ENCODE peak calls at places on chromosome 17, in nine cellular contexts. One of them, this sample, is unnamed.

GRCh38 chr17:31558748-31559646 is 167.5 kb downstream of the RAB11FIP4 start:
- DNase-seq in fibroblast of pulmonary artery: peak; percentile 79
- DNase-seq in endodermal cell: peak; percentile 92
- DNase-seq in fibroblast of villous mesenchyme: peak; percentile 84
- DNase-seq in T-helper 2 cell: peak; percentile 33
- DNase-seq in type B pancreatic cell: peak; percentile 82
- DNase-seq in upper lobe of right lung: peak; percentile 90
- DNase-seq in hepatocyte: peak; percentile 91
- DNase-seq in HFF-Myc: peak; percentile 54
- DNase-seq in this sample: no peak

GRCh38 chr17:17048106-17048505 is 5.8 kb downstream of the MPRIP start:
- DNase-seq in hepatocyte: no peak
- DNase-seq in fibroblast of villous mesenchyme: no peak
- DNase-seq in HFF-Myc: no peak
- DNase-seq in type B pancreatic cell: no peak
- DNase-seq in upper lobe of right lung: peak; percentile 6
- DNase-seq in T-helper 2 cell: no peak
- DNase-seq in endodermal cell: peak; percentile 26
- DNase-seq in fibroblast of pulmonary artery: no peak
- DNase-seq in this sample: no peak

GRCh38 chr17:4518901-4519300 is 20.2 kb downstream of the SPNS2 start:
- DNase-seq in hepatocyte: no peak
- DNase-seq in upper lobe of right lung: no peak
- DNase-seq in fibroblast of villous mesenchyme: no peak
- DNase-seq in T-helper 2 cell: no peak
- DNase-seq in endodermal cell: no peak
- DNase-seq in fibroblast of pulmonary artery: no peak
- DNase-seq in HFF-Myc: no peak
- DNase-seq in type B pancreatic cell: no peak
- DNase-seq in this sample: no peak

GRCh38 chr17:82936768-82937171 is 96.9 kb upstream of the ZNF750 start:
- DNase-seq in fibroblast of villous mesenchyme: no peak
- DNase-seq in upper lobe of right lung: peak; percentile 64
- DNase-seq in type B pancreatic cell: peak; percentile 60
- DNase-seq in fibroblast of pulmonary artery: no peak
- DNase-seq in endodermal cell: no peak
- DNase-seq in hepatocyte: no peak
- DNase-seq in T-helper 2 cell: no peak
- DNase-seq in HFF-Myc: no peak
- DNase-seq in this sample: no peak

GRCh38 chr17:19248149-19248922 is 11.2 kb downstream of the EPN2 start:
- DNase-seq in T-helper 2 cell: no peak
- DNase-seq in hepatocyte: no peak
- DNase-seq in type B pancreatic cell: no peak
- DNase-seq in HFF-Myc: no peak
- DNase-seq in fibroblast of pulmonary artery: no peak
- DNase-seq in endodermal cell: no peak
- DNase-seq in upper lobe of right lung: no peak
- DNase-seq in fibroblast of villous mesenchyme: no peak
- DNase-seq in this sample: no peak

GRCh38 chr17:72726936-72727335 is 365.6 kb downstream of the SLC39A11 start:
- DNase-seq in upper lobe of right lung: no peak
- DNase-seq in endodermal cell: no peak
- DNase-seq in fibroblast of pulmonary artery: no peak
- DNase-seq in fibroblast of villous mesenchyme: no peak
- DNase-seq in T-helper 2 cell: no peak
- DNase-seq in HFF-Myc: no peak
- DNase-seq in hepatocyte: no peak
- DNase-seq in type B pancreatic cell: no peak
- DNase-seq in this sample: no peak

GRCh38 chr17:48505788-48506187 is 25.0 kb downstream of the HOXB1 start:
- DNase-seq in upper lobe of right lung: no peak
- DNase-seq in HFF-Myc: peak; percentile 79
- DNase-seq in fibroblast of pulmonary artery: peak; percentile 92
- DNase-seq in type B pancreatic cell: no peak
- DNase-seq in hepatocyte: peak; percentile 65
- DNase-seq in fibroblast of villous mesenchyme: peak; percentile 84
- DNase-seq in endodermal cell: peak; percentile 62
- DNase-seq in T-helper 2 cell: no peak
- DNase-seq in this sample: no peak

GRCh38 chr17:77254961-77255741 is 114.4 kb downstream of the SEC14L1 start:
- DNase-seq in hepatocyte: peak; percentile 74
- DNase-seq in HFF-Myc: no peak
- DNase-seq in fibroblast of pulmonary artery: peak; percentile 83
- DNase-seq in upper lobe of right lung: peak; percentile 82
- DNase-seq in fibroblast of villous mesenchyme: peak; percentile 90
- DNase-seq in T-helper 2 cell: no peak
- DNase-seq in endodermal cell: peak; percentile 83
- DNase-seq in type B pancreatic cell: no peak
- DNase-seq in this sample: peak; percentile 50

GRCh38 chr17:35119370-35120185 is at the start of gene RAD51D:
- DNase-seq in fibroblast of villous mesenchyme: peak; percentile 61
- DNase-seq in HFF-Myc: no peak
- DNase-seq in fibroblast of pulmonary artery: peak; percentile 66
- DNase-seq in T-helper 2 cell: peak; percentile 67
- DNase-seq in upper lobe of right lung: peak; percentile 89
- DNase-seq in type B pancreatic cell: peak; percentile 88
- DNase-seq in hepatocyte: peak; percentile 91
- DNase-seq in endodermal cell: peak; percentile 98
- DNase-seq in this sample: peak; percentile 15

GRCh38 chr17:65287040-65287439 is 149.9 kb downstream of the RGS9 start:
- DNase-seq in HFF-Myc: no peak
- DNase-seq in endodermal cell: peak; percentile 79
- DNase-seq in fibroblast of villous mesenchyme: peak; percentile 19
- DNase-seq in hepatocyte: no peak
- DNase-seq in upper lobe of right lung: no peak
- DNase-seq in T-helper 2 cell: no peak
- DNase-seq in fibroblast of pulmonary artery: peak; percentile 44
- DNase-seq in type B pancreatic cell: peak; percentile 53
- DNase-seq in this sample: no peak

GRCh38 chr17:6752068-6752909 is 3.6 kb upstream of the XAF1 start:
- DNase-seq in HFF-Myc: peak; percentile 85
- DNase-seq in fibroblast of villous mesenchyme: peak; percentile 100
- DNase-seq in type B pancreatic cell: no peak
- DNase-seq in hepatocyte: peak; percentile 63
- DNase-seq in fibroblast of pulmonary artery: peak; percentile 100
- DNase-seq in upper lobe of right lung: no peak
- DNase-seq in T-helper 2 cell: no peak
- DNase-seq in endodermal cell: peak; percentile 51
- DNase-seq in this sample: peak; percentile 98

GRCh38 chr17:60601443-60602384 is 1.7 kb downstream of the PPM1D start:
- DNase-seq in endodermal cell: peak; percentile 88
- DNase-seq in fibroblast of pulmonary artery: peak; percentile 90
- DNase-seq in hepatocyte: peak; percentile 91
- DNase-seq in T-helper 2 cell: no peak
- DNase-seq in upper lobe of right lung: no peak
- DNase-seq in type B pancreatic cell: no peak
- DNase-seq in HFF-Myc: peak; percentile 65
- DNase-seq in fibroblast of villous mesenchyme: peak; percentile 89
- DNase-seq in this sample: peak; percentile 56

GRCh38 chr17:40605301-40605700 is 40.0 kb upstream of the CCR7 start:
- DNase-seq in type B pancreatic cell: no peak
- DNase-seq in fibroblast of pulmonary artery: no peak
- DNase-seq in hepatocyte: no peak
- DNase-seq in upper lobe of right lung: no peak
- DNase-seq in HFF-Myc: no peak
- DNase-seq in fibroblast of villous mesenchyme: no peak
- DNase-seq in T-helper 2 cell: no peak
- DNase-seq in endodermal cell: no peak
- DNase-seq in this sample: no peak

GRCh38 chr17:37488009-37488604 is 1.6 kb upstream of the DUSP14 start:
- DNase-seq in upper lobe of right lung: no peak
- DNase-seq in hepatocyte: peak; percentile 78
- DNase-seq in fibroblast of pulmonary artery: peak; percentile 96
- DNase-seq in endodermal cell: peak; percentile 58
- DNase-seq in fibroblast of villous mesenchyme: peak; percentile 97
- DNase-seq in T-helper 2 cell: no peak
- DNase-seq in type B pancreatic cell: no peak
- DNase-seq in HFF-Myc: peak; percentile 93
- DNase-seq in this sample: peak; percentile 93

GRCh38 chr17:79188048-79188447 is 113.4 kb downstream of the ENGASE start:
- DNase-seq in fibroblast of villous mesenchyme: no peak
- DNase-seq in hepatocyte: peak; percentile 40
- DNase-seq in endodermal cell: peak; percentile 93
- DNase-seq in upper lobe of right lung: no peak
- DNase-seq in T-helper 2 cell: no peak
- DNase-seq in HFF-Myc: no peak
- DNase-seq in fibroblast of pulmonary artery: no peak
- DNase-seq in type B pancreatic cell: no peak
- DNase-seq in this sample: no peak

GRCh38 chr17:37828313-37829124 is 83.7 kb upstream of the HNF1B start:
- DNase-seq in endodermal cell: peak; percentile 47
- DNase-seq in HFF-Myc: no peak
- DNase-seq in upper lobe of right lung: no peak
- DNase-seq in fibroblast of villous mesenchyme: peak; percentile 36
- DNase-seq in fibroblast of pulmonary artery: peak; percentile 13
- DNase-seq in hepatocyte: no peak
- DNase-seq in T-helper 2 cell: no peak
- DNase-seq in type B pancreatic cell: no peak
- DNase-seq in this sample: no peak

GRCh38 chr17:81246343-81246670 is 7.2 kb downstream of the NDUFAF8 start:
- DNase-seq in T-helper 2 cell: no peak
- DNase-seq in HFF-Myc: no peak
- DNase-seq in endodermal cell: no peak
- DNase-seq in upper lobe of right lung: no peak
- DNase-seq in fibroblast of pulmonary artery: no peak
- DNase-seq in hepatocyte: no peak
- DNase-seq in fibroblast of villous mesenchyme: no peak
- DNase-seq in type B pancreatic cell: no peak
- DNase-seq in this sample: no peak

GRCh38 chr17:46194393-46195216 is 1.4 kb upstream of the KANSL1 start:
- DNase-seq in type B pancreatic cell: no peak
- DNase-seq in upper lobe of right lung: no peak
- DNase-seq in fibroblast of pulmonary artery: peak; percentile 67
- DNase-seq in HFF-Myc: peak; percentile 38
- DNase-seq in hepatocyte: peak; percentile 62
- DNase-seq in fibroblast of villous mesenchyme: peak; percentile 74
- DNase-seq in T-helper 2 cell: no peak
- DNase-seq in endodermal cell: no peak
- DNase-seq in this sample: no peak

GRCh38 chr17:83053779-83054451 is 25.5 kb upstream of the METRNL start:
- DNase-seq in fibroblast of pulmonary artery: no peak
- DNase-seq in fibroblast of villous mesenchyme: no peak
- DNase-seq in HFF-Myc: no peak
- DNase-seq in type B pancreatic cell: no peak
- DNase-seq in upper lobe of right lung: peak; percentile 78
- DNase-seq in endodermal cell: peak; percentile 36
- DNase-seq in T-helper 2 cell: no peak
- DNase-seq in hepatocyte: no peak
- DNase-seq in this sample: no peak

GRCh38 chr17:64491034-64491860 is 5.6 kb downstream of the POLG2 start:
- DNase-seq in upper lobe of right lung: no peak
- DNase-seq in HFF-Myc: no peak
- DNase-seq in type B pancreatic cell: no peak
- DNase-seq in hepatocyte: peak; percentile 23
- DNase-seq in T-helper 2 cell: no peak
- DNase-seq in endodermal cell: peak; percentile 80
- DNase-seq in fibroblast of pulmonary artery: peak; percentile 74
- DNase-seq in fibroblast of villous mesenchyme: peak; percentile 59
- DNase-seq in this sample: no peak

GRCh38 chr17:78497115-78497540 is 80.1 kb downstream of the DNAH17 start:
- DNase-seq in HFF-Myc: peak; percentile 29
- DNase-seq in fibroblast of pulmonary artery: peak; percentile 86
- DNase-seq in hepatocyte: peak; percentile 88
- DNase-seq in endodermal cell: peak; percentile 95
- DNase-seq in fibroblast of villous mesenchyme: peak; percentile 83
- DNase-seq in T-helper 2 cell: no peak
- DNase-seq in upper lobe of right lung: peak; percentile 80
- DNase-seq in type B pancreatic cell: no peak
- DNase-seq in this sample: peak; percentile 38

GRCh38 chr17:65220732-65221131 is 83.6 kb downstream of the RGS9 start:
- DNase-seq in upper lobe of right lung: no peak
- DNase-seq in type B pancreatic cell: no peak
- DNase-seq in fibroblast of pulmonary artery: no peak
- DNase-seq in endodermal cell: peak; percentile 86
- DNase-seq in fibroblast of villous mesenchyme: no peak
- DNase-seq in hepatocyte: no peak
- DNase-seq in T-helper 2 cell: no peak
- DNase-seq in HFF-Myc: no peak
- DNase-seq in this sample: no peak